ENCODE peak calls at places on chromosomes 11 and 22, in six cellular contexts. One of them, this sample, is unnamed.

GRCh38 chr11:64752106-64752970 is 7.4 kb downstream of the PYGM start:
- DNase-seq in HCT116: no peak
- DNase-seq in OCI-LY7: no peak
- DNase-seq in keratinocyte: no peak
- DNase-seq in GM23338: no peak
- DNase-seq in neural progenitor cell: no peak
- DNase-seq in this sample: no peak

GRCh38 chr22:25876871-25877270 is 134.9 kb downstream of the MYO18B start:
- DNase-seq in keratinocyte: peak
- DNase-seq in neural progenitor cell: peak
- DNase-seq in HCT116: no peak
- DNase-seq in GM23338: no peak
- DNase-seq in OCI-LY7: no peak
- DNase-seq in this sample: peak

GRCh38 chr11:19686234-19686633 is 26.4 kb upstream of the NAV2 start:
- DNase-seq in neural progenitor cell: no peak
- DNase-seq in OCI-LY7: no peak
- DNase-seq in HCT116: no peak
- DNase-seq in keratinocyte: no peak
- DNase-seq in GM23338: no peak
- DNase-seq in this sample: no peak

GRCh38 chr11:13649619-13650018 is 18.8 kb upstream of the FAR1 start:
- DNase-seq in GM23338: no peak
- DNase-seq in HCT116: no peak
- DNase-seq in neural progenitor cell: no peak
- DNase-seq in OCI-LY7: no peak
- DNase-seq in keratinocyte: no peak
- DNase-seq in this sample: no peak

GRCh38 chr22:23197836-23198235 is 17.5 kb downstream of the BCR start:
- DNase-seq in keratinocyte: no peak
- DNase-seq in HCT116: no peak
- DNase-seq in GM23338: no peak
- DNase-seq in OCI-LY7: no peak
- DNase-seq in neural progenitor cell: no peak
- DNase-seq in this sample: no peak

GRCh38 chr22:41367039-41367679 is 14.6 kb upstream of the TEF start:
- DNase-seq in HCT116: peak
- DNase-seq in OCI-LY7: no peak
- DNase-seq in GM23338: peak
- DNase-seq in keratinocyte: peak
- DNase-seq in neural progenitor cell: peak
- DNase-seq in this sample: peak

GRCh38 chr11:126147268-126148111 is 64.0 kb downstream of the RPUSD4 start:
- DNase-seq in OCI-LY7: no peak
- DNase-seq in keratinocyte: no peak
- DNase-seq in GM23338: peak
- DNase-seq in neural progenitor cell: peak
- DNase-seq in HCT116: no peak
- DNase-seq in this sample: no peak

GRCh38 chr11:113345978-113346377 is 31.6 kb downstream of the TTC12 start:
- DNase-seq in neural progenitor cell: no peak
- DNase-seq in GM23338: no peak
- DNase-seq in keratinocyte: peak
- DNase-seq in OCI-LY7: no peak
- DNase-seq in HCT116: no peak
- DNase-seq in this sample: peak

GRCh38 chr22:23251445-23252093 is 71.3 kb downstream of the BCR start:
- DNase-seq in GM23338: no peak
- DNase-seq in neural progenitor cell: no peak
- DNase-seq in keratinocyte: no peak
- DNase-seq in HCT116: peak
- DNase-seq in OCI-LY7: no peak
- DNase-seq in this sample: peak

GRCh38 chr11:71449596-71449995 is 1.4 kb upstream of the DHCR7 start:
- DNase-seq in neural progenitor cell: peak
- DNase-seq in OCI-LY7: peak
- DNase-seq in keratinocyte: no peak
- DNase-seq in GM23338: no peak
- DNase-seq in HCT116: no peak
- DNase-seq in this sample: peak

DNA sequence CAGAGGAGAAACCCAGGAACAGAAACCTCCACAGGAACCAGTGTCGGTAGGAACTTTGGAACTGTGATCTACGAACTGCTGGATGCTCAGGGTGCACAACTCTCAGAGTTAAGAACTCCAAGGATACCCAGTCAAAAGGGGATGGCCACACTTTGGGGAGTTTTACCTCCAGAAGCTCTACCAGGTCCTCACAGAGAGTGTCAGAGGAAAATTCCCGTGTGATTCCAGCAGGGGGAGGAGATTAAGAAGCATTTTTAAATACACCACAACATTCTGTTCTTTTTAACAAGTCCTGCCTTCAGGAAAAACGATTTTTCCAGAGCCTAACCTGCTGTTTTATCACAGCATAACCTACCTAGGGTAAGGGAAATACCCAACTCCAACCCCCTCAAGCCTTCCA is 104.0 kb downstream of the SOX6 start:
- DNase-seq in OCI-LY7: no peak
- DNase-seq in neural progenitor cell: peak
- DNase-seq in keratinocyte: no peak
- DNase-seq in GM23338: peak
- DNase-seq in HCT116: no peak
- DNase-seq in this sample: no peak
- TF ChIP-seq CTCF in OCI-LY7: no peak
- TF ChIP-seq CTCF in neural progenitor cell: peak
- TF ChIP-seq CTCF in keratinocyte: peak
- TF ChIP-seq CTCF in GM23338: peak
- TF ChIP-seq CTCF in HCT116: peak
- TF ChIP-seq CTCF in this sample: peak

GRCh38 chr11:130145975-130146776 is 13.4 kb upstream of the ST14 start:
- DNase-seq in HCT116: peak
- DNase-seq in neural progenitor cell: no peak
- DNase-seq in GM23338: peak
- DNase-seq in OCI-LY7: no peak
- DNase-seq in keratinocyte: peak
- DNase-seq in this sample: peak
- H2AFZ ChIP-seq in HCT116: no peak
- H2AFZ ChIP-seq in neural progenitor cell: no peak
- H2AFZ ChIP-seq in GM23338: no peak
- H2AFZ ChIP-seq in OCI-LY7: no peak
- H2AFZ ChIP-seq in keratinocyte: no peak
- H2AFZ ChIP-seq in this sample: peak

GRCh38 chr11:62504158-62504973 is 42.2 kb downstream of the AHNAK start:
- DNase-seq in keratinocyte: no peak
- DNase-seq in GM23338: peak
- DNase-seq in HCT116: no peak
- DNase-seq in OCI-LY7: no peak
- DNase-seq in neural progenitor cell: peak
- DNase-seq in this sample: no peak

GRCh38 chr11:62501432-62501891 is 45.1 kb downstream of the AHNAK start:
- DNase-seq in HCT116: no peak
- DNase-seq in OCI-LY7: no peak
- DNase-seq in neural progenitor cell: peak
- DNase-seq in GM23338: no peak
- DNase-seq in keratinocyte: no peak
- DNase-seq in this sample: no peak

GRCh38 chr11:62500066-62501035 is 46.3 kb downstream of the AHNAK start:
- DNase-seq in keratinocyte: peak
- DNase-seq in neural progenitor cell: no peak
- DNase-seq in GM23338: peak
- DNase-seq in HCT116: peak
- DNase-seq in OCI-LY7: no peak
- DNase-seq in this sample: peak

GRCh38 chr11:62505112-62505783 is 41.4 kb downstream of the AHNAK start:
- DNase-seq in neural progenitor cell: peak
- DNase-seq in HCT116: no peak
- DNase-seq in keratinocyte: no peak
- DNase-seq in GM23338: peak
- DNase-seq in OCI-LY7: no peak
- DNase-seq in this sample: no peak

DNA sequence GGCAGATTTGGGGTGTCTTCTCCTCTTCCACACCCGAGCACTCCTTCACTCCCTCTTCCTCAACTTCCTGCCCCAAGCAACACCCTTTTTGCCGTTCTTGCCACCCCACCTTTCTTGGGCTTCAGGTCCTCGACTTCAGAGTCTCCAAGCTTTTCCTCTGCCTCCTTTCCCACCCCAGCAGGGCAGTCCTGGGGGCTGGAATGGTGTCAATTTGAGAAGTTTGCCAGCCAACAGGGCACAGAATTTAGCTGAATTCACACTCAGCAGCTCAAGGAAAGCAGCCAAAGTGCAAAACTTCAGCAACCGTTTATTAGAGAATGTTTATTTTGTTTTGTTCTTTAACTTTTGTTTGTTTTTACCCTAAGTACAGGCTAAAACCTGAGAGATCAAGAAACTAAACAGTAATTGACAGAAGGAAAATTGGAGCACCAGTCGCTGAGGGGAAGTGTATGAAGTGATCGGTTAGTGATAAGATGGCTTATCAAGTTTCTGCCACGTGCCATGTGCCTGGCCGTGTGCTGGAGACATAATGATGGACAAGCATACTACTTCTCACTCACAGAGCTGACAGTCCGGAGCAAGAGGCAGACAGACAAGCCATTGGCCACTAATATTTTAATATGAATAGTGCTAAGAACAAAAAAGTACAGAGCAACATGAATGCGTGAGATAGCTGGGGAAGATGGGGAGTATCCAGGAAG is 44.4 kb downstream of the AHNAK start:
- DNase-seq in OCI-LY7: no peak
- DNase-seq in neural progenitor cell: no peak
- DNase-seq in HCT116: no peak
- DNase-seq in GM23338: no peak
- DNase-seq in keratinocyte: no peak
- DNase-seq in this sample: no peak
- TF ChIP-seq CTCF in OCI-LY7: no peak
- TF ChIP-seq CTCF in neural progenitor cell: no peak
- TF ChIP-seq CTCF in HCT116: no peak
- TF ChIP-seq CTCF in GM23338: no peak
- TF ChIP-seq CTCF in keratinocyte: no peak
- TF ChIP-seq CTCF in this sample: no peak

GRCh38 chr22:43151251-43152000 is at the start of gene TSPO:
- DNase-seq in GM23338: peak
- DNase-seq in OCI-LY7: peak
- DNase-seq in keratinocyte: no peak
- DNase-seq in HCT116: no peak
- DNase-seq in neural progenitor cell: peak
- DNase-seq in this sample: peak

GRCh38 chr22:43150731-43151206 is 590 bp upstream of the TSPO start:
- DNase-seq in OCI-LY7: no peak
- DNase-seq in keratinocyte: no peak
- DNase-seq in HCT116: no peak
- DNase-seq in neural progenitor cell: no peak
- DNase-seq in GM23338: no peak
- DNase-seq in this sample: no peak

GRCh38 chr22:43147821-43148220 is 3.5 kb upstream of the TSPO start:
- DNase-seq in keratinocyte: no peak
- DNase-seq in neural progenitor cell: no peak
- DNase-seq in OCI-LY7: peak
- DNase-seq in GM23338: no peak
- DNase-seq in HCT116: no peak
- DNase-seq in this sample: no peak

GRCh38 chr22:43152001-43152354 is 619 bp downstream of the TSPO start:
- DNase-seq in GM23338: peak
- DNase-seq in OCI-LY7: peak
- DNase-seq in HCT116: no peak
- DNase-seq in keratinocyte: no peak
- DNase-seq in neural progenitor cell: no peak
- DNase-seq in this sample: peak

DNA sequence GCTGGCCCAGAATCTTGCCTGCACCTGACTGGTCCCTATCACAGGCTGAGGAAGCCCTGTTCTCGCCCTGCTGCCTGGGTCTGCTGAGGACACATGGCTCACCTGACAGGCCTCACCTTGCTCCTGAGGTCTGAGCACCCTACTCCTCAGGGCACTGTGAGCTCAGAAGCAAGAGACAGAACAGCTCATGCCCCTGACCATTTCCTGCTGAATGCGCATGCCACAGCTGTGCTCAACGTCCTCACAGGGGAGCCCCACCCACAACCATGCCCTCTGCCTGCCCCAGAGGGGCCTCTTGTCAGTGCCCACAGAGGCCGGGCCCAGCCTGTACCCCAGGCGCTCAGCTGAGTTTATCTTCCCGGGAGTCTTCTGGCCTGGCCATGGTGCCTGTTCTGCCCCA is 2.8 kb upstream of the TSPO start:
- DNase-seq in keratinocyte: no peak
- DNase-seq in HCT116: no peak
- DNase-seq in OCI-LY7: peak
- DNase-seq in GM23338: no peak
- DNase-seq in neural progenitor cell: no peak
- DNase-seq in this sample: peak
- H2AFZ ChIP-seq in keratinocyte: peak
- H2AFZ ChIP-seq in HCT116: no peak
- H2AFZ ChIP-seq in OCI-LY7: peak
- H2AFZ ChIP-seq in GM23338: no peak
- H2AFZ ChIP-seq in neural progenitor cell: no peak
- H2AFZ ChIP-seq in this sample: peak

GRCh38 chr22:27185903-27186302 is 528.5 kb downstream of the MIAT start:
- DNase-seq in neural progenitor cell: no peak
- DNase-seq in GM23338: no peak
- DNase-seq in OCI-LY7: no peak
- DNase-seq in keratinocyte: no peak
- DNase-seq in HCT116: no peak
- DNase-seq in this sample: no peak

GRCh38 chr22:27183474-27183873 is 526.1 kb downstream of the MIAT start:
- DNase-seq in GM23338: no peak
- DNase-seq in neural progenitor cell: no peak
- DNase-seq in keratinocyte: no peak
- DNase-seq in OCI-LY7: no peak
- DNase-seq in HCT116: no peak
- DNase-seq in this sample: peak

GRCh38 chr22:27179161-27179560 is 521.8 kb downstream of the MIAT start:
- DNase-seq in HCT116: no peak
- DNase-seq in neural progenitor cell: no peak
- DNase-seq in keratinocyte: no peak
- DNase-seq in GM23338: no peak
- DNase-seq in OCI-LY7: no peak
- DNase-seq in this sample: no peak

GRCh38 chr22:27185099-27185709 is 527.8 kb downstream of the MIAT start:
- DNase-seq in neural progenitor cell: no peak
- DNase-seq in OCI-LY7: no peak
- DNase-seq in HCT116: no peak
- DNase-seq in GM23338: no peak
- DNase-seq in keratinocyte: no peak
- DNase-seq in this sample: no peak

GRCh38 chr22:27181537-27181936 is 524.1 kb downstream of the MIAT start:
- DNase-seq in keratinocyte: no peak
- DNase-seq in HCT116: no peak
- DNase-seq in OCI-LY7: no peak
- DNase-seq in neural progenitor cell: no peak
- DNase-seq in GM23338: no peak
- DNase-seq in this sample: no peak
- TF ChIP-seq CTCF in keratinocyte: no peak
- TF ChIP-seq CTCF in HCT116: no peak
- TF ChIP-seq CTCF in OCI-LY7: no peak
- TF ChIP-seq CTCF in neural progenitor cell: no peak
- TF ChIP-seq CTCF in GM23338: no peak
- TF ChIP-seq CTCF in this sample: no peak